ENCODE peak calls at places on chromosomes 13 and 19, in eight cellular contexts. One of them, this sample, is unnamed.

GRCh38 chr13:20114066-20114465 is 46.8 kb downstream of the GJA3 start:
- DNase-seq in transverse colon: no peak
- DNase-seq in GM23248: no peak
- DNase-seq in stomach: no peak
- DNase-seq in OCI-LY7: no peak
- DNase-seq in spleen: no peak
- DNase-seq in Peyer's patch: no peak
- DNase-seq in Karpas-422: no peak
- DNase-seq in this sample: no peak

GRCh38 chr19:5801796-5802616 is 2.9 kb upstream of the NRTN start:
- DNase-seq in transverse colon: no peak
- DNase-seq in Peyer's patch: no peak
- DNase-seq in stomach: no peak
- DNase-seq in Karpas-422: no peak
- DNase-seq in spleen: no peak
- DNase-seq in GM23248: peak; percentile 62
- DNase-seq in OCI-LY7: no peak
- DNase-seq in this sample: no peak

GRCh38 chr19:43619262-43620060 is at the start of gene ZNF428:
- DNase-seq in GM23248: peak; percentile 97
- DNase-seq in spleen: peak; percentile 96
- DNase-seq in Peyer's patch: peak; percentile 94
- DNase-seq in transverse colon: peak; percentile 87
- DNase-seq in stomach: peak; percentile 87
- DNase-seq in Karpas-422: peak; percentile 98
- DNase-seq in OCI-LY7: peak; percentile 97
- DNase-seq in this sample: peak; percentile 79

GRCh38 chr13:101875717-101876393 is 423.4 kb downstream of the ITGBL1 start:
- DNase-seq in Peyer's patch: no peak
- DNase-seq in stomach: no peak
- DNase-seq in GM23248: peak; percentile 12
- DNase-seq in OCI-LY7: no peak
- DNase-seq in Karpas-422: no peak
- DNase-seq in spleen: no peak
- DNase-seq in transverse colon: no peak
- DNase-seq in this sample: no peak

GRCh38 chr19:42370667-42371066 is 19.4 kb downstream of the CNFN start:
- DNase-seq in Karpas-422: no peak
- DNase-seq in stomach: no peak
- DNase-seq in Peyer's patch: no peak
- DNase-seq in spleen: no peak
- DNase-seq in GM23248: no peak
- DNase-seq in OCI-LY7: no peak
- DNase-seq in transverse colon: no peak
- DNase-seq in this sample: no peak

GRCh38 chr13:63540042-63540441 is 2124.4 kb upstream of the PCDH20 start:
- DNase-seq in Peyer's patch: no peak
- DNase-seq in stomach: no peak
- DNase-seq in Karpas-422: no peak
- DNase-seq in OCI-LY7: no peak
- DNase-seq in GM23248: no peak
- DNase-seq in spleen: no peak
- DNase-seq in transverse colon: no peak
- DNase-seq in this sample: no peak

GRCh38 chr13:113493315-113493951 is 2.9 kb upstream of the DCUN1D2 start:
- DNase-seq in stomach: no peak
- DNase-seq in Peyer's patch: no peak
- DNase-seq in OCI-LY7: no peak
- DNase-seq in spleen: no peak
- DNase-seq in transverse colon: no peak
- DNase-seq in GM23248: peak; percentile 96
- DNase-seq in Karpas-422: peak; percentile 70
- DNase-seq in this sample: no peak

GRCh38 chr13:72341904-72342303 is 385.5 kb downstream of the MZT1 start:
- DNase-seq in Karpas-422: no peak
- DNase-seq in transverse colon: no peak
- DNase-seq in Peyer's patch: no peak
- DNase-seq in spleen: no peak
- DNase-seq in GM23248: no peak
- DNase-seq in OCI-LY7: no peak
- DNase-seq in stomach: no peak
- DNase-seq in this sample: no peak

GRCh38 chr19:42242071-42242511 is 311 bp downstream of the GSK3A start:
- DNase-seq in Peyer's patch: no peak
- DNase-seq in Karpas-422: no peak
- DNase-seq in stomach: no peak
- DNase-seq in OCI-LY7: peak; percentile 43
- DNase-seq in spleen: no peak
- DNase-seq in transverse colon: no peak
- DNase-seq in GM23248: peak; percentile 61
- DNase-seq in this sample: no peak

GRCh38 chr19:15443325-15443724 is 6.4 kb downstream of the WIZ start:
- DNase-seq in GM23248: no peak
- DNase-seq in stomach: no peak
- DNase-seq in OCI-LY7: no peak
- DNase-seq in spleen: no peak
- DNase-seq in transverse colon: no peak
- DNase-seq in Peyer's patch: no peak
- DNase-seq in Karpas-422: no peak
- DNase-seq in this sample: no peak

GRCh38 chr13:36789730-36790129 is 29.3 kb upstream of the RFXAP start:
- DNase-seq in transverse colon: no peak
- DNase-seq in GM23248: no peak
- DNase-seq in stomach: no peak
- DNase-seq in OCI-LY7: no peak
- DNase-seq in spleen: no peak
- DNase-seq in Peyer's patch: no peak
- DNase-seq in Karpas-422: no peak
- DNase-seq in this sample: no peak

GRCh38 chr19:50858896-50859295 is 4.2 kb downstream of the KLK3 start:
- DNase-seq in OCI-LY7: no peak
- DNase-seq in Peyer's patch: peak; percentile 58
- DNase-seq in stomach: no peak
- DNase-seq in spleen: no peak
- DNase-seq in transverse colon: peak; percentile 58
- DNase-seq in GM23248: no peak
- DNase-seq in Karpas-422: no peak
- DNase-seq in this sample: no peak

GRCh38 chr13:26628706-26629105 is 71.2 kb downstream of the WASF3 start:
- DNase-seq in Karpas-422: peak; percentile 69
- DNase-seq in stomach: no peak
- DNase-seq in transverse colon: peak; percentile 11
- DNase-seq in spleen: no peak
- DNase-seq in GM23248: peak; percentile 48
- DNase-seq in OCI-LY7: peak; percentile 10
- DNase-seq in Peyer's patch: peak; percentile 49
- DNase-seq in this sample: no peak

GRCh38 chr13:32804673-32805260 is 211.5 kb upstream of the KL start:
- DNase-seq in transverse colon: no peak
- DNase-seq in GM23248: peak; percentile 16
- DNase-seq in spleen: no peak
- DNase-seq in Peyer's patch: no peak
- DNase-seq in Karpas-422: no peak
- DNase-seq in stomach: no peak
- DNase-seq in OCI-LY7: no peak
- DNase-seq in this sample: no peak

GRCh38 chr13:44573071-44573470 is 3.1 kb downstream of the TSC22D1 start:
- DNase-seq in OCI-LY7: no peak
- DNase-seq in Peyer's patch: no peak
- DNase-seq in transverse colon: no peak
- DNase-seq in spleen: no peak
- DNase-seq in stomach: no peak
- DNase-seq in GM23248: peak; percentile 5
- DNase-seq in Karpas-422: no peak
- DNase-seq in this sample: no peak

GRCh38 chr19:6450166-6450565 is 9.4 kb downstream of the SLC25A23 start:
- DNase-seq in OCI-LY7: no peak
- DNase-seq in Karpas-422: no peak
- DNase-seq in Peyer's patch: no peak
- DNase-seq in stomach: no peak
- DNase-seq in transverse colon: no peak
- DNase-seq in spleen: no peak
- DNase-seq in GM23248: no peak
- DNase-seq in this sample: no peak

GRCh38 chr19:14731200-14731599 is 41.4 kb downstream of the ZNF333 start:
- DNase-seq in OCI-LY7: no peak
- DNase-seq in Peyer's patch: no peak
- DNase-seq in spleen: no peak
- DNase-seq in Karpas-422: no peak
- DNase-seq in stomach: no peak
- DNase-seq in GM23248: no peak
- DNase-seq in transverse colon: no peak
- DNase-seq in this sample: no peak

DNA sequence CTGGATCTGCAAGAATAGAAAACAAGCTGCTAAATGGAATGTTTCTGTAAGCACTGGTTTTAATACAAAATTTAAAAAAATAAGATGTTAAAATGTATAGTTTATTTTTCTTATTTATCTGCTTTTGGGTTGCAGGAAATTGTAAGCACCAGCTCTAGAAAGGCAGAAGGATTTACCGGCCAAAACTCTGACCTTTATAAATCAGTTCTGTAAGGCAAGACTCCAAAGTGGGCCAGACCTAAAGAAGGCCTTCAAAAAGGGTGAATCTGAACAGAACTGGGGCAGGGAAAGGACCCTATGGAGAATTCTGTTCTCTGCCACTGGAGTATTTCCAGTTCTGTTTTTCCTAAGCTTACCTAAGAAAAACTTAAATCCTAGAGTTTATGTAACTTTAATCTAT is 19.3 kb downstream of the ZNF100 start:
- DNase-seq in spleen: no peak
- DNase-seq in Karpas-422: no peak
- DNase-seq in stomach: no peak
- DNase-seq in transverse colon: no peak
- DNase-seq in GM23248: no peak
- DNase-seq in Peyer's patch: no peak
- DNase-seq in OCI-LY7: no peak
- DNase-seq in this sample: no peak
- H3K9me3 ChIP-seq in spleen: peaks cover 14% of the 10 kb centered on the region
- H3K9me3 ChIP-seq in Karpas-422: peaks cover 3% of the 10 kb centered on the region
- H3K9me3 ChIP-seq in stomach: peaks cover 12% of the 10 kb centered on the region
- H3K9me3 ChIP-seq in transverse colon: peaks cover 4% of the 10 kb centered on the region
- H3K9me3 ChIP-seq in GM23248: no peaks in the 10 kb centered on the region
- H3K9me3 ChIP-seq in Peyer's patch: peaks cover 3% of the 10 kb centered on the region
- H3K9me3 ChIP-seq in OCI-LY7: peaks cover 25% of the 10 kb centered on the region
- H3K9me3 ChIP-seq in this sample: no peaks in the 10 kb centered on the region

GRCh38 chr19:56617531-56617930 is 22.4 kb downstream of the ZNF71 start:
- DNase-seq in stomach: no peak
- DNase-seq in Karpas-422: no peak
- DNase-seq in spleen: no peak
- DNase-seq in OCI-LY7: no peak
- DNase-seq in Peyer's patch: no peak
- DNase-seq in GM23248: no peak
- DNase-seq in transverse colon: no peak
- DNase-seq in this sample: no peak
- H3K9me3 ChIP-seq in stomach: peaks cover 100% of the 10 kb centered on the region
- H3K9me3 ChIP-seq in Karpas-422: peaks cover 75% of the 10 kb centered on the region
- H3K9me3 ChIP-seq in spleen: peaks cover 100% of the 10 kb centered on the region
- H3K9me3 ChIP-seq in OCI-LY7: peaks cover 7% of the 10 kb centered on the region
- H3K9me3 ChIP-seq in Peyer's patch: peaks cover 83% of the 10 kb centered on the region
- H3K9me3 ChIP-seq in GM23248: no peaks in the 10 kb centered on the region
- H3K9me3 ChIP-seq in transverse colon: peaks cover 59% of the 10 kb centered on the region
- H3K9me3 ChIP-seq in this sample: peaks cover 60% of the 10 kb centered on the region

GRCh38 chr13:103556681-103557080 is 490.5 kb upstream of the SLC10A2 start:
- DNase-seq in transverse colon: no peak
- DNase-seq in OCI-LY7: no peak
- DNase-seq in Peyer's patch: no peak
- DNase-seq in stomach: no peak
- DNase-seq in Karpas-422: no peak
- DNase-seq in GM23248: no peak
- DNase-seq in spleen: no peak
- DNase-seq in this sample: no peak
- H3K9me3 ChIP-seq in transverse colon: no peaks in the 10 kb centered on the region
- H3K9me3 ChIP-seq in OCI-LY7: no peaks in the 10 kb centered on the region
- H3K9me3 ChIP-seq in Peyer's patch: no peaks in the 10 kb centered on the region
- H3K9me3 ChIP-seq in stomach: no peaks in the 10 kb centered on the region
- H3K9me3 ChIP-seq in Karpas-422: peaks cover 25% of the 10 kb centered on the region
- H3K9me3 ChIP-seq in GM23248: no peaks in the 10 kb centered on the region
- H3K9me3 ChIP-seq in spleen: no peaks in the 10 kb centered on the region
- H3K9me3 ChIP-seq in this sample: no peaks in the 10 kb centered on the region

DNA sequence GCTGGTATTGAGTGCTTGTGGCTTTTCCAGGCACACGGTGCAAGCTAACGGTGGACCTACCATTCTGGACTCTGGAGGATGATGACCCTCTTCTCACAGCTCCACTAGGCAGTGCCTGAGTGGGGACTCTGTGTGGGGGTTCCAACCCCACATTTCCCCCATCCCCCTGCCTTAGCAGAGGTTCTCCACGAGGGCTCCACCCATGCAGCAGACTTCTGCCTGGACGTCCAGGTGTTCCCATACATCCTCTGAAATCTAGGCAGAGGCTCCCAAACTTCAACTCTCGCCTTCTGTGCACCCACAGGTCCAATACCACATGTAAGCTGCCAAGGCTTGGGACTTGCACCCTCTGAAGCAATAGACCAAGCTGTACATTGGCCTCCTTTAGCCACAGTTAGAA is 25.3 kb upstream of the ZSCAN18 start:
- DNase-seq in Karpas-422: peak; percentile 54
- DNase-seq in GM23248: no peak
- DNase-seq in OCI-LY7: peak; percentile 16
- DNase-seq in spleen: no peak
- DNase-seq in Peyer's patch: no peak
- DNase-seq in transverse colon: no peak
- DNase-seq in stomach: no peak
- DNase-seq in this sample: no peak
- H3K9me3 ChIP-seq in Karpas-422: peaks cover 85% of the 10 kb centered on the region
- H3K9me3 ChIP-seq in GM23248: peaks cover 3% of the 10 kb centered on the region
- H3K9me3 ChIP-seq in OCI-LY7: peaks cover 17% of the 10 kb centered on the region
- H3K9me3 ChIP-seq in spleen: peaks cover 100% of the 10 kb centered on the region
- H3K9me3 ChIP-seq in Peyer's patch: peaks cover 97% of the 10 kb centered on the region
- H3K9me3 ChIP-seq in transverse colon: peaks cover 77% of the 10 kb centered on the region
- H3K9me3 ChIP-seq in stomach: peaks cover 100% of the 10 kb centered on the region
- H3K9me3 ChIP-seq in this sample: peaks cover 73% of the 10 kb centered on the region

GRCh38 chr19:53079313-53079924 is 23.8 kb downstream of the ZNF160 start:
- DNase-seq in GM23248: no peak
- DNase-seq in Karpas-422: no peak
- DNase-seq in stomach: no peak
- DNase-seq in spleen: no peak
- DNase-seq in Peyer's patch: no peak
- DNase-seq in transverse colon: no peak
- DNase-seq in OCI-LY7: no peak
- DNase-seq in this sample: no peak
- H3K9me3 ChIP-seq in GM23248: no peaks in the 10 kb centered on the region
- H3K9me3 ChIP-seq in Karpas-422: peaks cover 39% of the 10 kb centered on the region
- H3K9me3 ChIP-seq in stomach: peaks cover 64% of the 10 kb centered on the region
- H3K9me3 ChIP-seq in spleen: peaks cover 80% of the 10 kb centered on the region
- H3K9me3 ChIP-seq in Peyer's patch: peaks cover 34% of the 10 kb centered on the region
- H3K9me3 ChIP-seq in transverse colon: peaks cover 26% of the 10 kb centered on the region
- H3K9me3 ChIP-seq in OCI-LY7: peaks cover 15% of the 10 kb centered on the region
- H3K9me3 ChIP-seq in this sample: no peaks in the 10 kb centered on the region

This sample was measured in lung.